ENCODE peak calls at places on chromosome 21, in four cellular contexts. One of them, this sample, is unnamed.

GRCh38 chr21:41932191-41932575 is 21.6 kb downstream of the C2CD2 start:
- DNase-seq in NB4: no peak
- DNase-seq in epithelial cell of esophagus: peak
- DNase-seq in heart left ventricle: no peak
- DNase-seq in this sample: peak

GRCh38 chr21:41066086-41066938 is 101.6 kb upstream of the BACE2 start:
- DNase-seq in NB4: no peak
- DNase-seq in epithelial cell of esophagus: no peak
- DNase-seq in heart left ventricle: no peak
- DNase-seq in this sample: no peak

GRCh38 chr21:43355925-43356289 is 71.0 kb downstream of the SIK1 start:
- DNase-seq in NB4: peak
- DNase-seq in epithelial cell of esophagus: no peak
- DNase-seq in heart left ventricle: no peak
- DNase-seq in this sample: no peak

GRCh38 chr21:31524140-31524539 is 135.4 kb upstream of the SOD1 start:
- DNase-seq in NB4: no peak
- DNase-seq in epithelial cell of esophagus: no peak
- DNase-seq in heart left ventricle: no peak
- DNase-seq in this sample: no peak

GRCh38 chr21:18155508-18156193 is 89.0 kb upstream of the CHODL start:
- DNase-seq in NB4: no peak
- DNase-seq in epithelial cell of esophagus: no peak
- DNase-seq in heart left ventricle: no peak
- DNase-seq in this sample: no peak

GRCh38 chr21:41479686-41480085 is 28.3 kb downstream of the TMPRSS2 start:
- DNase-seq in NB4: no peak
- DNase-seq in epithelial cell of esophagus: no peak
- DNase-seq in heart left ventricle: no peak
- DNase-seq in this sample: no peak

GRCh38 chr21:40765771-40766170 is 81.2 kb downstream of the DSCAM start:
- DNase-seq in NB4: no peak
- DNase-seq in epithelial cell of esophagus: no peak
- DNase-seq in heart left ventricle: no peak
- DNase-seq in this sample: no peak

GRCh38 chr21:44293551-44294231 is 6.2 kb upstream of the PFKL start:
- DNase-seq in NB4: no peak
- DNase-seq in epithelial cell of esophagus: no peak
- DNase-seq in heart left ventricle: peak
- DNase-seq in this sample: no peak

GRCh38 chr21:34967509-34968289 is 81.4 kb downstream of the RUNX1 start:
- DNase-seq in NB4: peak
- DNase-seq in epithelial cell of esophagus: peak
- DNase-seq in heart left ventricle: no peak
- DNase-seq in this sample: peak

GRCh38 chr21:44684077-44684476 is 2.1 kb upstream of the KRTAP12-1 start:
- DNase-seq in NB4: no peak
- DNase-seq in epithelial cell of esophagus: no peak
- DNase-seq in heart left ventricle: no peak
- DNase-seq in this sample: no peak

GRCh38 chr21:15436031-15436430 is 293.8 kb upstream of the USP25 start:
- DNase-seq in NB4: no peak
- DNase-seq in epithelial cell of esophagus: no peak
- DNase-seq in heart left ventricle: no peak
- DNase-seq in this sample: no peak

GRCh38 chr21:43194303-43195130 is 25.7 kb downstream of the CRYAA start:
- DNase-seq in NB4: no peak
- DNase-seq in epithelial cell of esophagus: no peak
- DNase-seq in heart left ventricle: no peak
- DNase-seq in this sample: no peak

GRCh38 chr21:25563399-25564116 is 43.7 kb downstream of the MRPL39 start:
- DNase-seq in NB4: peak
- DNase-seq in epithelial cell of esophagus: no peak
- DNase-seq in heart left ventricle: no peak
- DNase-seq in this sample: no peak

GRCh38 chr21:16116067-16116466 is 386.3 kb downstream of the USP25 start:
- DNase-seq in NB4: no peak
- DNase-seq in epithelial cell of esophagus: no peak
- DNase-seq in heart left ventricle: no peak
- DNase-seq in this sample: no peak

GRCh38 chr21:42140196-42140934 is 69.2 kb downstream of the UMODL1 start:
- DNase-seq in NB4: no peak
- DNase-seq in epithelial cell of esophagus: no peak
- DNase-seq in heart left ventricle: no peak
- DNase-seq in this sample: no peak

GRCh38 chr21:22763442-22763841 is 1765.2 kb downstream of the NCAM2 start:
- DNase-seq in NB4: no peak
- DNase-seq in epithelial cell of esophagus: peak
- DNase-seq in heart left ventricle: no peak
- DNase-seq in this sample: no peak

GRCh38 chr21:41950941-41951408 is 2.8 kb downstream of the C2CD2 start:
- DNase-seq in NB4: no peak
- DNase-seq in epithelial cell of esophagus: no peak
- DNase-seq in heart left ventricle: no peak
- DNase-seq in this sample: no peak

GRCh38 chr21:42583150-42583991 is 69.7 kb downstream of the SLC37A1 start:
- DNase-seq in NB4: no peak
- DNase-seq in epithelial cell of esophagus: no peak
- DNase-seq in heart left ventricle: no peak
- DNase-seq in this sample: no peak

GRCh38 chr21:42161957-42162681 is 56.8 kb upstream of the ABCG1 start:
- DNase-seq in NB4: peak
- DNase-seq in epithelial cell of esophagus: peak
- DNase-seq in heart left ventricle: no peak
- DNase-seq in this sample: no peak

GRCh38 chr21:42176864-42177263 is 42.1 kb upstream of the ABCG1 start:
- DNase-seq in NB4: no peak
- DNase-seq in epithelial cell of esophagus: no peak
- DNase-seq in heart left ventricle: no peak
- DNase-seq in this sample: no peak

GRCh38 chr21:44407493-44407892 is 47.8 kb upstream of the LRRC3 start:
- DNase-seq in NB4: no peak
- DNase-seq in epithelial cell of esophagus: no peak
- DNase-seq in heart left ventricle: no peak
- DNase-seq in this sample: no peak

GRCh38 chr21:15241997-15242767 is 177.4 kb upstream of the NRIP1 start:
- DNase-seq in NB4: no peak
- DNase-seq in epithelial cell of esophagus: peak
- DNase-seq in heart left ventricle: no peak
- DNase-seq in this sample: no peak

GRCh38 chr21:36422279-36423098 is 37.3 kb downstream of the CHAF1B start:
- DNase-seq in NB4: peak
- DNase-seq in epithelial cell of esophagus: peak
- DNase-seq in heart left ventricle: peak
- DNase-seq in this sample: peak

GRCh38 chr21:35227774-35228173 is 178.7 kb upstream of the RUNX1 start:
- DNase-seq in NB4: no peak
- DNase-seq in epithelial cell of esophagus: no peak
- DNase-seq in heart left ventricle: no peak
- DNase-seq in this sample: no peak

GRCh38 chr21:42406201-42406601 is 2.5 kb downstream of the UBASH3A start:
- DNase-seq in NB4: no peak
- DNase-seq in epithelial cell of esophagus: no peak
- DNase-seq in heart left ventricle: no peak
- DNase-seq in this sample: no peak

GRCh38 chr21:42337830-42338729 is 12.7 kb downstream of the TFF2 start:
- DNase-seq in NB4: peak
- DNase-seq in epithelial cell of esophagus: peak
- DNase-seq in heart left ventricle: peak
- DNase-seq in this sample: peak

GRCh38 chr21:34598931-34599400 is 15.9 kb downstream of the RCAN1 start:
- DNase-seq in NB4: no peak
- DNase-seq in epithelial cell of esophagus: peak
- DNase-seq in heart left ventricle: no peak
- DNase-seq in this sample: peak

GRCh38 chr21:15620892-15621291 is 108.9 kb upstream of the USP25 start:
- DNase-seq in NB4: peak
- DNase-seq in epithelial cell of esophagus: no peak
- DNase-seq in heart left ventricle: no peak
- DNase-seq in this sample: no peak

GRCh38 chr21:42388740-42389448 is 7.0 kb downstream of the TMPRSS3 start:
- DNase-seq in NB4: no peak
- DNase-seq in epithelial cell of esophagus: no peak
- DNase-seq in heart left ventricle: no peak
- DNase-seq in this sample: no peak

GRCh38 chr21:31181089-31181757 is 142.9 kb upstream of the KRTAP19-8 start:
- DNase-seq in NB4: no peak
- DNase-seq in epithelial cell of esophagus: no peak
- DNase-seq in heart left ventricle: no peak
- DNase-seq in this sample: no peak

DNA sequence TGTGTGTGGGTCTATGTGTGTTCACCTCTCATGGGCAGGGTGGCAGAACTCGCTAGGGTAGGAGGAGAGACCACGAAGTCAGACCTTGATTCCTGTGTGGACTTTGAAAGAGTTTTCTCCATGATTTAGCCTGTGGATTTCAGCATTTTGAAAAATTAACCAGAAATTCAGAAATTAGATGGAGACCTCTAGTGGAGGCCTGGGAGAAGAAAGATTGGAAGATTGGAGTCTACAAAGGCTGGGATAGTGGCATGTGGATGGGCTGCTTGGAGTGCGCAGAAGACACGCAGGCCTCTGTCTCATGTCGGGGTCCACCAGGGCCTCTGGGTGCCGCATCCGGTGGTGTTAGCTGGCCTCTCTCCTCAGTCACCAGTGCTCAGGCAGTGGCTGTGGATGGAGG is 18.9 kb upstream of the IGSF5 start:
- DNase-seq in NB4: no peak
- DNase-seq in epithelial cell of esophagus: no peak
- DNase-seq in heart left ventricle: no peak
- DNase-seq in this sample: no peak
- TF ChIP-seq CTCF in NB4: no peak
- TF ChIP-seq CTCF in epithelial cell of esophagus: no peak
- TF ChIP-seq CTCF in heart left ventricle: no peak
- TF ChIP-seq CTCF in this sample: no peak

GRCh38 chr21:33386222-33386784 is 16.9 kb upstream of the IFNGR2 start:
- DNase-seq in NB4: no peak
- DNase-seq in epithelial cell of esophagus: peak
- DNase-seq in heart left ventricle: no peak
- DNase-seq in this sample: no peak
- TF ChIP-seq CTCF in NB4: peak
- TF ChIP-seq CTCF in epithelial cell of esophagus: peak
- TF ChIP-seq CTCF in heart left ventricle: no peak
- TF ChIP-seq CTCF in this sample: no peak

DNA sequence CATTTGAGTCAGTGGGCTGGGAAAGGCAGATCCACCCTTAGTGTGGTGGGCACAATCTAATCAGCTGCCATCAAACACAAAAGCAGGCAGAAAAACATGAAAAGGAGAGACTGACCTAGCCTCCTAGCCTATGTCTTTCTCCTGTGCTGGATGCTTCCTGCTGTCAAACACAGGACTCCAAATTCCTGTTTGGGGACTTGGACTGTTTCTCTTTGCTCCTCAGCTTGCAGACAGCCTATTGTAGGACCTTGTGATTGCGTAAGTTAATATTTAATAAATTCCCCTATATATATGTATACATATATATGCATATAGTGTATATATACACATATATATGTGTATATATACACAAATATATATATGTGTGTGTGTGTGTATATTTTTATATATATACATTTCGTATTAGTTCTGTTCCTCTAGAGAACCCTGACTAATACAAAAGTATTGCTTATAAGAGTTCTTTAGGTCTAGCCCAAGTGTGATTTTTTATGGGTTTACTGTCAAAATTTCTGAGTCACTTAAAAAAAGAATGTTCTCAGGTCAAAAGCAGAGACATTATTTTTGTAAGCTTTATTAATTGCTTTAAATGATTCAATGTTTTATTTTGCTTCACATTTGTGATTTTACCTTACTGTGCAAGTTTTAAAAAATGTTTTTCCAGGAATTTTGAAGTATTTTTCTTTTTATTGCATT is 91.9 kb upstream of the ADAMTS5 start:
- DNase-seq in NB4: no peak
- DNase-seq in epithelial cell of esophagus: no peak
- DNase-seq in heart left ventricle: no peak
- DNase-seq in this sample: no peak
- TF ChIP-seq CTCF in NB4: no peak
- TF ChIP-seq CTCF in epithelial cell of esophagus: no peak
- TF ChIP-seq CTCF in heart left ventricle: no peak
- TF ChIP-seq CTCF in this sample: no peak

GRCh38 chr21:38467911-38468310 is 30.4 kb downstream of the ERG start:
- DNase-seq in NB4: peak
- DNase-seq in epithelial cell of esophagus: peak
- DNase-seq in heart left ventricle: no peak
- DNase-seq in this sample: no peak
- TF ChIP-seq CTCF in NB4: no peak
- TF ChIP-seq CTCF in epithelial cell of esophagus: no peak
- TF ChIP-seq CTCF in heart left ventricle: no peak
- TF ChIP-seq CTCF in this sample: no peak

GRCh38 chr21:21232320-21232719 is 234.1 kb downstream of the NCAM2 start:
- DNase-seq in NB4: peak
- DNase-seq in epithelial cell of esophagus: peak
- DNase-seq in heart left ventricle: no peak
- DNase-seq in this sample: no peak
- TF ChIP-seq CTCF in NB4: peak
- TF ChIP-seq CTCF in epithelial cell of esophagus: no peak
- TF ChIP-seq CTCF in heart left ventricle: peak
- TF ChIP-seq CTCF in this sample: peak

GRCh38 chr21:45918011-45918410 is 63.6 kb upstream of the COL6A1 start:
- DNase-seq in NB4: no peak
- DNase-seq in epithelial cell of esophagus: no peak
- DNase-seq in heart left ventricle: no peak
- DNase-seq in this sample: no peak

GRCh38 chr21:45917241-45917640 is 64.3 kb upstream of the COL6A1 start:
- DNase-seq in NB4: peak
- DNase-seq in epithelial cell of esophagus: no peak
- DNase-seq in heart left ventricle: no peak
- DNase-seq in this sample: no peak

GRCh38 chr21:45919593-45919992 is 62.0 kb upstream of the COL6A1 start:
- DNase-seq in NB4: no peak
- DNase-seq in epithelial cell of esophagus: no peak
- DNase-seq in heart left ventricle: no peak
- DNase-seq in this sample: no peak

GRCh38 chr21:45920824-45921600 is 60.6 kb upstream of the COL6A1 start:
- DNase-seq in NB4: no peak
- DNase-seq in epithelial cell of esophagus: no peak
- DNase-seq in heart left ventricle: no peak
- DNase-seq in this sample: no peak

DNA sequence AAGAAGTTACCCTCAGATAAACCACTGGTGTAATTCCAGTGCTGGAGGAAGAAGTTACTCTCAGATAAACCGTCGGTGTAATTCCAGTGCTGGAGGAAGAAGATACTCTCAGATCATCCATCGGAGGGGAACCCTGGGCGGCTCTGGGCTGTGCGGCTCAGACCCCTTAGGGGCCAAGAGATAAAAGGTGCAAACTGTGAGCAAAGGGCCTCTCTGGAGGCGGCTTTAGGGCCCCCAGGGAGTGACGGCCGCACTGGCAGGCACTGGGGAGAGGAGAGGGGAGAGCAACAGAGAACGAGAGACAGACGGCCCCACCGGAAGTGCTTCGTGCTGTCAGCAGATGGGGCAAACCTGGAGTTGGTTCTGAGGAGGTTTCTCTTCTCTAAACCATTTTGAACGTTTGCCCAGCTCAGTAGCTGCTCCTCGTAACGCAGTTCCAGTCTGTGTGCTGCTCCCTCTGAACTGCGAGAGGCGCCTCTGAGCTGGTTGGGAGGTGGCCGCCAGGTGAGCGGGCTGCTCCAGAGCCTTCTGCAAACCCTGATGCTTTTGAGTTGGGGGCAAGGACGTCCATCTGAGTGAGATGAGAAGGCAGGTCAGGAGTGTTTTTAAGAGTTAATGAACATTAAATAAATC is 62.6 kb upstream of the COL6A1 start:
- DNase-seq in NB4: peak
- DNase-seq in epithelial cell of esophagus: no peak
- DNase-seq in heart left ventricle: no peak
- DNase-seq in this sample: no peak
- TF ChIP-seq CTCF in NB4: no peak
- TF ChIP-seq CTCF in epithelial cell of esophagus: no peak
- TF ChIP-seq CTCF in heart left ventricle: no peak
- TF ChIP-seq CTCF in this sample: no peak